ENCODE peak calls at places on chromosomes 11 and 22, in eight cellular contexts. I, K, H, D, T, B, Z and E are unnamed samples.

GRCh38 chr11:62909107-62909894 is 11.9 kb downstream of the CHRM1 start:
- DNase-seq in Z (peak; percentile 79), I (peak; percentile 64), D (peak; percentile 86), B (no peak), H (no peak), T (no peak), K (no peak), E (no peak)

GRCh38 chr22:49760630-49761571 is 66.8 kb downstream of the BRD1 start:
- DNase-seq in K (no peak), Z (no peak), D (no peak), I (no peak), B (peak; percentile 16), H (no peak), T (peak; percentile 64), E (no peak)

GRCh38 chr11:116062526-116063171 is 558.4 kb upstream of the CADM1 start:
- DNase-seq in H (no peak), B (no peak), K (no peak), T (no peak), Z (peak; percentile 18), D (no peak), I (no peak), E (no peak)

GRCh38 chr11:12822623-12823022 is 148.4 kb downstream of the TEAD1 start:
- DNase-seq in I (no peak), T (no peak), H (no peak), Z (no peak), K (no peak), B (no peak), D (no peak), E (no peak)

GRCh38 chr22:45878051-45878764 is 98.8 kb downstream of the WNT7B start:
- DNase-seq in D (peak; percentile 75), Z (no peak), T (no peak), I (no peak), B (no peak), H (no peak), K (no peak), E (no peak)

GRCh38 chr22:27317156-27317555 is 484.4 kb downstream of the MN1 start:
- DNase-seq in T (no peak), Z (no peak), B (no peak), D (peak; percentile 40), K (no peak), I (no peak), H (no peak), E (no peak)

GRCh38 chr11:65379698-65380459 is 2.6 kb downstream of the SLC25A45 start:
- DNase-seq in Z (no peak), D (peak; percentile 1), I (no peak), T (no peak), B (no peak), K (no peak), H (no peak), E (no peak)

GRCh38 chr11:31779268-31779879 is 31.7 kb downstream of the PAX6 start:
- DNase-seq in B (no peak), D (peak; percentile 22), I (peak; percentile 71), T (no peak), Z (no peak), K (no peak), H (no peak), E (peak; percentile 36)